ENCODE peak calls at places on chromosomes 4 and X, in five cellular contexts. H is foreskin fibroblast, B is ovary, A is small intestine, N is IMR-90. R is an unnamed sample.

GRCh38 chrX:136055651-136056221 is 70.5 kb downstream of the SLC9A6 start:
- DNase-seq in H (peak), B (no peak), A (no peak), N (peak), R (peak)

GRCh38 chrX:133586443-133586842 is 171.2 kb upstream of the GPC4 start:
- DNase-seq in H (no peak), B (no peak), A (no peak), N (no peak), R (no peak)

GRCh38 chr4:73948990-73949706 is 32.7 kb downstream of the PF4 start:
- DNase-seq in H (no peak), B (no peak), A (peak), N (no peak), R (no peak)

GRCh38 chr4:38160487-38161207 is 200.4 kb downstream of the PTTG2 start:
- DNase-seq in H (peak), B (no peak), A (peak), N (peak), R (no peak)

GRCh38 chr4:185640809-185641675 is 105.7 kb upstream of the PDLIM3 start:
- DNase-seq in H (peak), B (no peak), A (peak), N (peak), R (no peak)

GRCh38 chr4:127686656-127687055 is 43.5 kb upstream of the SLC25A31 start:
- DNase-seq in H (peak), B (no peak), A (no peak), N (peak), R (no peak)

GRCh38 chr4:73662709-73663546 is 42.7 kb upstream of the RASSF6 start:
- DNase-seq in H (peak), B (no peak), A (peak), N (peak), R (no peak)

GRCh38 chr4:26175016-26175786 is 145.6 kb upstream of the RBPJ start:
- DNase-seq in H (no peak), B (no peak), A (no peak), N (no peak), R (no peak)

GRCh38 chr4:142354794-142355416 is 491.2 kb downstream of the INPP4B start:
- DNase-seq in H (no peak), B (no peak), A (peak), N (no peak), R (no peak)

GRCh38 chrX:72536542-72536941 is 36.1 kb downstream of the HDAC8 start:
- DNase-seq in H (no peak), B (no peak), A (no peak), N (no peak), R (no peak)

GRCh38 chrX:15750611-15751159 is 12.6 kb downstream of the CA5B start:
- DNase-seq in H (no peak), B (no peak), A (no peak), N (no peak), R (no peak)

GRCh38 chrX:19682712-19683331 is 167.5 kb upstream of the MAP3K15 start:
- DNase-seq in H (peak), B (peak), A (peak), N (peak), R (peak)

GRCh38 chr4:132483-132882 is 8.2 kb downstream of the ZNF718 start:
- DNase-seq in H (no peak), B (no peak), A (no peak), N (no peak), R (no peak)

GRCh38 chrX:125497667-125498066 is 178.0 kb downstream of the TEX13C start:
- DNase-seq in H (no peak), B (no peak), A (no peak), N (no peak), R (no peak)

GRCh38 chrX:10579753-10580060 is 40.7 kb downstream of the MID1 start:
- DNase-seq in H (no peak), B (no peak), A (no peak), N (peak), R (no peak)

GRCh38 chrX:19746919-19747671 is 140.3 kb downstream of the SH3KBP1 start:
- DNase-seq in H (no peak), B (no peak), A (peak), N (no peak), R (no peak)

GRCh38 chrX:50978920-50979660 is 68.6 kb downstream of the BMP15 start:
- DNase-seq in H (no peak), B (no peak), A (no peak), N (no peak), R (no peak)

GRCh38 chr4:184511156-184511555 is 36.8 kb upstream of the IRF2 start:
- DNase-seq in H (no peak), B (no peak), A (no peak), N (no peak), R (no peak)

GRCh38 chr4:184510431-184510830 is 36.1 kb upstream of the IRF2 start:
- DNase-seq in H (no peak), B (no peak), A (no peak), N (no peak), R (no peak)

GRCh38 chr4:184515606-184516005 is 41.3 kb upstream of the IRF2 start:
- DNase-seq in H (no peak), B (no peak), A (no peak), N (no peak), R (no peak)

GRCh38 chr4:184513802-184514120 is 39.4 kb upstream of the IRF2 start:
- DNase-seq in H (no peak), B (no peak), A (no peak), N (no peak), R (no peak)

GRCh38 chr4:184514121-184514988 is 40.0 kb upstream of the IRF2 start:
- DNase-seq in H (peak), B (peak), A (no peak), N (peak), R (peak)
- H3K4me3 ChIP-seq in H (peak), B (no peak), A (no peak), N (peak), R (no peak)

DNA sequence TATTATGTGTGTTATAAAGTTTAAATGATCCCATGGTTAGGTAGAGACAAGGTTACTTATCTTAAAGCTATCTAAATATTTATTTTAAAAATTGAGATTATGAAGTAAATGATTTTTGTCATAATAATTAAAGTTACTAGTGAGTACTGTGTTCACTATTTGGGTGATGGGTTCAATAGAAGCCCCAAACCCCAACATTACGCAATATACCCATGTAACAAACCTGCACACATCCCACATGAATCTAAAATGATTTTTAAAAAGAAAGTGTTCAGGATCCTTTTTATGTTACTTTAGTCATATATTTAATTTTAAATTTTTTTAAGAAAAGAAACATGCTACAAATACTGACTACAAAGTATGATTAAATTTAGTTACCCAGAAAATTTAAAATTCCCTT is 193.9 kb downstream of the TLL1 start:
- DNase-seq in H (no peak), B (no peak), A (no peak), N (no peak), R (no peak)
- H3K4me3 ChIP-seq in H (no peak), B (no peak), A (no peak), N (no peak), R (no peak)

DNA sequence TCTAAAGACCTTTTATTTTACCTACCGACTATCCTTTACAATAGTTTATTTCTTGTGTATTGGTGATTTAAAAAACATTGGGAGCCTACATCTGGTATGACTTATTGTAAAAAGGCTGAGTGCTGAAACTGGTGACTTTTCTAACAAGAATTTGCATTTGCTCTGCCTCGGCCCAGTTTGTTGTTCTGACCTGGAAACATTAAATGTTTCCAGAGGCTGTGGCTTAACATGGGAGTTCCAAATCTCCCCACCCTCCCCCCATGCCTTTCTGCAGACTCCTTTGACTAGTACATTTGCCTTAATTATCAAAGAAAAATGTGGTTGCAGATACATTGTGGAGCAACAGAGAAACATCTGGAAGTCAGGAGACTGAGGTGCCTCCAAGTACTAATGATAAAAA is 39.8 kb downstream of the SPCS3 start:
- DNase-seq in H (peak), B (no peak), A (no peak), N (peak), R (no peak)
- H3K4me3 ChIP-seq in H (no peak), B (no peak), A (no peak), N (no peak), R (no peak)

DNA sequence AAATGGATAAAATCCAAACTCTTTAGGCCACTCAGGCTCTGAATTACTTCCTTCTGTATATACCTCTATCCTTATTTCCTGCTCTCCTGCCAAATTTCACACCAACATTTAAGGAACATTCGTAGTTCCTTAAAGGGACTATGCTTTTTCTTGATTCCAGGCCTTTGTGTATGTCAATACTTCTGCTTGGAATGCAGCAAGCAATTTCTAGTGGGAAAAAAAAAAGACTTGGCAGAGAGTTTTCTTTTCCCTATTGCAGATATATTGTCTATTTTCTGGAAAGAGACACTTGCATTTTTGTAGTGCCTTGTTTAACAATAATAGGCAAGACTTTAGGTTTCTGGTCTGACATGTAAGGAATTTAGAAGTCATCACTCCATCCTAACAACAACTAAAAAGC is 1.9 kb upstream of the ADH5 start:
- DNase-seq in H (no peak), B (no peak), A (no peak), N (peak), R (no peak)
- H3K4me3 ChIP-seq in H (peak), B (peak), A (no peak), N (peak), R (no peak)

DNA sequence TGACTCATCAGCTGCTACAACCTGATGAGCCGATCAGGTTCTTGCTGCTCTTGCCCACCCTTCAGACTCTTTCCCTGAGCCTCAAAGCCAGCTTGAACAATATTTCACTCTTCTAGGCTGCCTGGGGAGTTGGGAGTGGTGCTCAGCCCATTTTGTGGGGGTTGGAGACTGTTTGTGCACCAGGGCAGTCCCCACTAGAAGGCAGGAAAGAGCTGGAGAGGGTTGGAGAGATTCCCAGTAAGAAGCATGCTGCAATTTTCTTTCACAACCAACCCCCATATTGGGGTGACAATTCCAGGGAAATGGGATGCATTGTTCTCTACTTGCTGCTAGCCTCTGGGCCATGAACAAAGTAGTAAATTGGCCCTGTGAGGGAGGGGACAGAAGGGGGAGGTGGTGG is 44.1 kb downstream of the SLC16A2 start:
- DNase-seq in H (peak), B (no peak), A (no peak), N (peak), R (no peak)
- H3K4me3 ChIP-seq in H (no peak), B (no peak), A (no peak), N (no peak), R (no peak)

DNA sequence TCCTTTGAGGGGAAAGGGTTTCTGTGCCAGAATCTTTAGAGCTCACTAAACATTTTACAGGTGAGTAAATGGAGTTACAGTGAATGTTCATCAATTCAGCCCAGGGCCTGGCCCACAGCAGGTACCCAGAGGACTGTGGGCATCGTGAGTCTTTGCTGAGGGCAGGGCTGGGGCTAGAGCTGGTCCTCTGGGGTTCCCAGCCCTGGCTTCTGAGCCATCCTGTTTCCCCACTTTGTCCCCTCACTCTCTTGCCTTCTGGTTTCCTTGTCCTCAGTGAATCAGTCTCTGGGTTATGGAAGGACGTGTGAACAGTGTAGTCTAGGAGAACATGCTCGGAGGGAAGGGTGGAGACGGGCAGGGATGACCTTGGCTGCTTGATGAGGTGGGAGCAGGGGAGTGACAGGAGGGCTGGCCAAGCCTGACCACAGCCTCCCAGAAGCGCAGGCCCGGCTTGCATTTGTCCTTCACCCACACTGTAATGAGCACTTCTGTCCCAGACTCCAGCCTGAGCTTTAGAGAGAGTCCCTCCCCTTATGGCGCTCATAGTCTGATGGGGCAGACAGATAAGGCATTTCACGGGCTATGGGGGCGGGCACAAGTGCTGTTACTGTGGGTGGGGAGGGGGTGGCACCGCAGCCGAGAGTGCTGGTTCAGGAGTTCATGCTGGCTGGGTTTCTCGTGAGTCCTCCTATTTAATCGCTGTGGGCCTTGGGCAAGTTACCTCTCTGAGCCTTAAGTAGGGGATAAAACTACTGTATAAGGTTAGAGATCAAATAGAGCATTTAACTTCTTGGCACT is 17.3 kb downstream of the TBC1D14 start:
- DNase-seq in H (no peak), B (peak), A (peak), N (peak), R (no peak)
- H3K4me3 ChIP-seq in H (no peak), B (no peak), A (no peak), N (no peak), R (no peak)

DNA sequence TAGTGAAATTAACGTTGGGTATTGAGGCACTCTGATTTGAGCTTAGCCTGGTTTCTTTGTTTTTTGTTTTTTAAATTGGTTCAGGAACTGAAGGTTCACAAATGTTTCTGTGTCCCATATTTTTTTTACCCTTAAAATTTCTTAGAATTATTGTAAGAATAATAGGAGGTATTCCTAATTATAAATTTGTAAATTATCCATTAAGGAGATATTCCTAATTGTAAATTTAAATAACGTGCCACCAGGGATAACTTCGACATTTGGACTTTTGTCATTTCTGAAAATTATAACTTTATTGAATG is 1.2 kb downstream of the WWC2 start:
- DNase-seq in H (no peak), B (no peak), A (no peak), N (no peak), R (no peak)
- H3K4me3 ChIP-seq in H (peak), B (peak), A (no peak), N (peak), R (peak)

GRCh38 chrX:154486396-154487207 is at the start of gene UBL4A:
- DNase-seq in H (no peak), B (peak), A (peak), N (peak), R (peak)
- H3K4me3 ChIP-seq in H (peak), B (peak), A (peak), N (peak), R (peak)

R was measured in heart right ventricle.